ENCODE peak calls at places on chromosomes 2 and 18, in eight cellular contexts. C is heart right ventricle, Z is coronary artery, O is fibroblast of mammary gland, B is Panc1, W is fibroblast of pulmonary artery, T is astrocyte of the spinal cord, X is BJ. E is an unnamed sample.

GRCh38 chr2:64658269-64658668 is 4.6 kb upstream of the SERTAD2 start:
- DNase-seq in C (no peak), Z (no peak), O (no peak), B (no peak), W (no peak), T (no peak), X (no peak), E (no peak)

GRCh38 chr2:2101924-2102323 is 229.2 kb downstream of the MYT1L start:
- DNase-seq in C (no peak), Z (no peak), O (peak), B (no peak), W (no peak), T (no peak), X (no peak), E (no peak)

GRCh38 chr18:58363767-58364540 is 264.9 kb downstream of the ALPK2 start:
- DNase-seq in C (no peak), Z (no peak), O (peak), B (no peak), W (peak), T (peak), X (peak), E (peak)

GRCh38 chr2:191302459-191303155 is 57.4 kb downstream of the MYO1B start:
- DNase-seq in C (no peak), Z (no peak), O (peak), B (no peak), W (peak), T (no peak), X (no peak), E (no peak)

GRCh38 chr2:170703776-170704476 is 11.2 kb upstream of the SP5 start:
- DNase-seq in C (no peak), Z (no peak), O (no peak), B (no peak), W (no peak), T (no peak), X (no peak), E (no peak)

GRCh38 chr2:206361407-206362045 is 81.8 kb upstream of the ADAM23 start:
- DNase-seq in C (no peak), Z (no peak), O (no peak), B (no peak), W (no peak), T (no peak), X (no peak), E (no peak)

GRCh38 chr2:112472547-112473263 is 9.3 kb upstream of the TTL start:
- DNase-seq in C (no peak), Z (no peak), O (no peak), B (no peak), W (no peak), T (no peak), X (no peak), E (no peak)

GRCh38 chr2:168545439-168546082 is 89.5 kb downstream of the CERS6 start:
- DNase-seq in C (peak), Z (no peak), O (peak), B (peak), W (peak), T (peak), X (no peak), E (peak)

GRCh38 chr2:200534572-200534971 is 8.6 kb downstream of the SGO2 start:
- DNase-seq in C (no peak), Z (no peak), O (no peak), B (no peak), W (no peak), T (no peak), X (no peak), E (no peak)

GRCh38 chr2:144830543-144830942 is 310.6 kb upstream of the ZEB2 start:
- DNase-seq in C (no peak), Z (no peak), O (no peak), B (no peak), W (no peak), T (no peak), X (peak), E (no peak)

GRCh38 chr2:74379851-74380789 is at the start of gene DCTN1:
- DNase-seq in C (peak), Z (no peak), O (peak), B (no peak), W (peak), T (peak), X (no peak), E (peak)

GRCh38 chr2:205696541-205697441 is 14.5 kb downstream of the NRP2 start:
- DNase-seq in C (no peak), Z (no peak), O (peak), B (no peak), W (peak), T (peak), X (no peak), E (peak)

GRCh38 chr2:226251661-226252060 is 548.0 kb downstream of the IRS1 start:
- DNase-seq in C (no peak), Z (no peak), O (no peak), B (no peak), W (no peak), T (no peak), X (no peak), E (no peak)

GRCh38 chr2:48474599-48475298 is 55.2 kb upstream of the STON1 start:
- DNase-seq in C (peak), Z (no peak), O (peak), B (no peak), W (peak), T (no peak), X (no peak), E (peak)

GRCh38 chr2:48469731-48470130 is 60.2 kb upstream of the STON1 start:
- DNase-seq in C (no peak), Z (no peak), O (no peak), B (no peak), W (no peak), T (no peak), X (no peak), E (no peak)

GRCh38 chr2:48467637-48468036 is 62.3 kb upstream of the STON1 start:
- DNase-seq in C (no peak), Z (no peak), O (peak), B (no peak), W (no peak), T (no peak), X (no peak), E (no peak)

DNA sequence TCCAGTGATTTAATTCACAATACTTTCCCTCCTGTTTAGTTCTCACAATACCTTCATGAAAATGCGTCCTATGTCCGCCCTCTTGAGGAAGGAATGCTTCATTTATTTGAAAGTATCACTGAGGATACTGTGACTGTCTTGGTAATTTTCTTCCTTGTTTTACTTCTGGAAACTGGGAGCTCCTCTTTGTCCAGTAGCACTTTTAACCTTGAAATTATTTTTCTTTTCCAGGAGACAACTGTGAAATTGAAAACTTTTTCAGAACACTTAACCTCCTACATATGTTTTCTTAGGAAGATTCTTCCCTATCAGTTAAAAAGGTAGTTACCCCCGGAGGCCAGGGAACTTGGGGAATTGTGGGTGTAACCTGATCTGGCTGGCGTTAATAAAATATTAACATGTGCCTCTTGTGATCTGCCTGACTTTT is 58.9 kb upstream of the STON1 start:
- DNase-seq in C (peak), Z (no peak), O (peak), B (peak), W (peak), T (peak), X (peak), E (peak)
- TF ChIP-seq CTCF in C (peak), Z (peak), O (peak), B (peak), W (peak), T (peak), X (peak), E (peak)

GRCh38 chr2:101622633-101623521 is 74.6 kb upstream of the MAP4K4 start:
- DNase-seq in C (no peak), Z (no peak), O (no peak), B (no peak), W (no peak), T (no peak), X (no peak), E (no peak)
- H3K4me3 ChIP-seq in C (no peak), Z (no peak), O (no peak), B (no peak), W (no peak), T (no peak), X (no peak), E (no peak)

DNA sequence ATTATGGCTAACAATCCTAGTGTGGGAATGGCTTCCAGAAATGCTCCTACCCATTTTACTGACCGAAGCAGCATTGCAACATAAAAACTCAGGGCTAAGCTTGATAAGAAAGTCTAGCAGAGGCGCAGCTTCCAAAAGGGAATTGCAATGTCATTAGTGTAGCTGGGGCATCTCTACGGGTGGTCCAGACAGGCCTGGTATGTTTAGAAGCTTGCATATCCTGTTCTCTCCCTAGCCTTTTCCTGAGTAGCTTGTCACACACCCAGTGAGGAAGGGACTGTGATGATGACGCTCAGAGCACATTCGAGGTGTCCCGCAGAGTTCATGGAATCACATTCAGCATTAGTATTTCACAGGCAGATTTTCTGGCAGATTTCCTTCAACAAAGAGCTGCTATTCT is 38.0 kb upstream of the COL5A2 start:
- DNase-seq in C (no peak), Z (no peak), O (peak), B (no peak), W (peak), T (peak), X (peak), E (peak)
- TF ChIP-seq CTCF in C (no peak), Z (no peak), O (no peak), B (no peak), W (no peak), T (no peak), X (no peak), E (no peak)

GRCh38 chr2:127410871-127411396 is 7.3 kb upstream of the PROC start:
- DNase-seq in C (no peak), Z (peak), O (peak), B (no peak), W (peak), T (peak), X (peak), E (peak)
- H3K4me3 ChIP-seq in C (no peak), Z (peak), O (no peak), B (no peak), W (no peak), T (no peak), X (no peak), E (no peak)

GRCh38 chr18:34764451-34764850 is 54.4 kb downstream of the DTNA start:
- DNase-seq in C (no peak), Z (no peak), O (no peak), B (no peak), W (no peak), T (no peak), X (no peak), E (no peak)
- TF ChIP-seq CTCF in C (no peak), Z (no peak), O (peak), B (no peak), W (no peak), T (peak), X (no peak), E (no peak)

GRCh38 chr2:73113634-73113958 is 848 bp upstream of the RAB11FIP5 start:
- DNase-seq in C (no peak), Z (no peak), O (no peak), B (peak), W (no peak), T (no peak), X (no peak), E (no peak)

GRCh38 chr2:73112026-73112912 is 479 bp downstream of the RAB11FIP5 start:
- DNase-seq in C (no peak), Z (no peak), O (peak), B (no peak), W (peak), T (peak), X (no peak), E (peak)

GRCh38 chr2:73112913-73113633 is at the start of gene RAB11FIP5:
- DNase-seq in C (peak), Z (peak), O (peak), B (no peak), W (peak), T (peak), X (no peak), E (peak)

GRCh38 chr2:73116182-73116960 is 3.6 kb upstream of the RAB11FIP5 start:
- DNase-seq in C (no peak), Z (no peak), O (no peak), B (no peak), W (no peak), T (no peak), X (no peak), E (no peak)

DNA sequence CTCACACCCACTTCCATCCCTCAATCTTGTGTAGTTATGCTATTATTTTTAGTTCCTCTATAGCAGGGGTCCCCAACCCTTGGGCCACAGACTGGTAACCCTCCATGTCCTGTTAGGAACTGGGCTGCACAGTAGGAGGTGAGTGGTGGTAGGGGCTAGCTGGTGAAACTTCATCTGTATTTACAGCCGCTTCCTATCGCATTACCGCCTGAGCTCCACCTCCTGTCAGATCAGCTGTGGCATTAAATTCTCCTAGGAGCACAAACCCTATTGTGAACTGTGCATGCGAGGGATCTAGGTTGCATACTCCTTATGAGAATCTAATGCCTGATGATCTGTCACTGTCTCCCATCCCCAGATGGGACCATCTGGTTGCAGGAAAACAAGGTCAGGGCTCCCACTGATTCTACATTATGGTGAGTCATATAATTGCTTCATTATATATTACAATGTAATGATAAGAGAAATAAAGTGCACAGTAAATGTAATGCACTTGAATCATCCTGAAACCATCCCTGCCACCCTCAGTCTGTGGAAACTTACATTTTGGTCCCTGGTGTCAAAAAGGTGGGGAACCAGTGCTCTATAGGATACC is 1.6 kb upstream of the RAB11FIP5 start:
- DNase-seq in C (no peak), Z (no peak), O (peak), B (no peak), W (no peak), T (no peak), X (no peak), E (no peak)
- H3K4me3 ChIP-seq in C (no peak), Z (no peak), O (no peak), B (no peak), W (no peak), T (no peak), X (no peak), E (no peak)

E was measured in fibroblast of villous mesenchyme.